ENCODE peak calls at places on chromosomes 3 and 15, in ten cellular contexts. One of them, this sample, is unnamed.

GRCh38 chr3:29370451-29371420 is 89.9 kb downstream of the RBMS3 start:
- DNase-seq in A549: no peak
- DNase-seq in HFF-Myc: no peak
- DNase-seq in dorsolateral prefrontal cortex: no peak
- DNase-seq in brain microvascular endothelial cell: no peak
- DNase-seq in AG10803: peak
- DNase-seq in lower leg skin: no peak
- DNase-seq in spleen: no peak
- DNase-seq in astrocyte of the spinal cord: no peak
- DNase-seq in psoas muscle: no peak
- DNase-seq in this sample: no peak

GRCh38 chr15:79896634-79897379 is at the start of gene MTHFS:
- DNase-seq in astrocyte of the spinal cord: peak
- DNase-seq in dorsolateral prefrontal cortex: peak
- DNase-seq in brain microvascular endothelial cell: peak
- DNase-seq in psoas muscle: peak
- DNase-seq in AG10803: peak
- DNase-seq in lower leg skin: peak
- DNase-seq in HFF-Myc: peak
- DNase-seq in spleen: peak
- DNase-seq in A549: peak
- DNase-seq in this sample: peak

GRCh38 chr3:173742491-173742890 is 344.9 kb downstream of the NLGN1 start:
- DNase-seq in brain microvascular endothelial cell: no peak
- DNase-seq in HFF-Myc: no peak
- DNase-seq in dorsolateral prefrontal cortex: no peak
- DNase-seq in lower leg skin: no peak
- DNase-seq in AG10803: no peak
- DNase-seq in astrocyte of the spinal cord: peak
- DNase-seq in A549: no peak
- DNase-seq in psoas muscle: no peak
- DNase-seq in spleen: no peak
- DNase-seq in this sample: no peak

GRCh38 chr3:89617706-89618105 is 510.3 kb downstream of the EPHA3 start:
- DNase-seq in AG10803: peak
- DNase-seq in spleen: no peak
- DNase-seq in astrocyte of the spinal cord: no peak
- DNase-seq in lower leg skin: no peak
- DNase-seq in HFF-Myc: peak
- DNase-seq in psoas muscle: no peak
- DNase-seq in dorsolateral prefrontal cortex: no peak
- DNase-seq in A549: no peak
- DNase-seq in brain microvascular endothelial cell: no peak
- DNase-seq in this sample: no peak

GRCh38 chr3:5186854-5187151 is 704 bp upstream of the EDEM1 start:
- DNase-seq in dorsolateral prefrontal cortex: no peak
- DNase-seq in astrocyte of the spinal cord: peak
- DNase-seq in AG10803: peak
- DNase-seq in psoas muscle: no peak
- DNase-seq in HFF-Myc: no peak
- DNase-seq in lower leg skin: no peak
- DNase-seq in brain microvascular endothelial cell: no peak
- DNase-seq in A549: no peak
- DNase-seq in spleen: no peak
- DNase-seq in this sample: no peak

GRCh38 chr3:76065975-76066374 is 280.6 kb upstream of the ZNF717 start:
- DNase-seq in AG10803: no peak
- DNase-seq in psoas muscle: no peak
- DNase-seq in dorsolateral prefrontal cortex: no peak
- DNase-seq in HFF-Myc: no peak
- DNase-seq in astrocyte of the spinal cord: no peak
- DNase-seq in brain microvascular endothelial cell: no peak
- DNase-seq in lower leg skin: no peak
- DNase-seq in A549: no peak
- DNase-seq in spleen: no peak
- DNase-seq in this sample: no peak

GRCh38 chr3:109155828-109156227 is 19.3 kb downstream of the C3orf85 start:
- DNase-seq in astrocyte of the spinal cord: no peak
- DNase-seq in HFF-Myc: no peak
- DNase-seq in lower leg skin: no peak
- DNase-seq in dorsolateral prefrontal cortex: no peak
- DNase-seq in spleen: no peak
- DNase-seq in A549: no peak
- DNase-seq in psoas muscle: no peak
- DNase-seq in AG10803: no peak
- DNase-seq in brain microvascular endothelial cell: no peak
- DNase-seq in this sample: no peak

GRCh38 chr3:125123906-125124305 is 68.1 kb upstream of the HEG1 start:
- DNase-seq in brain microvascular endothelial cell: peak
- DNase-seq in lower leg skin: no peak
- DNase-seq in A549: no peak
- DNase-seq in psoas muscle: no peak
- DNase-seq in astrocyte of the spinal cord: peak
- DNase-seq in spleen: no peak
- DNase-seq in HFF-Myc: no peak
- DNase-seq in AG10803: peak
- DNase-seq in dorsolateral prefrontal cortex: no peak
- DNase-seq in this sample: no peak

GRCh38 chr3:195891431-195892104 is 16.8 kb downstream of the TNK2 start:
- DNase-seq in A549: no peak
- DNase-seq in HFF-Myc: no peak
- DNase-seq in astrocyte of the spinal cord: no peak
- DNase-seq in AG10803: no peak
- DNase-seq in psoas muscle: peak
- DNase-seq in spleen: no peak
- DNase-seq in dorsolateral prefrontal cortex: no peak
- DNase-seq in lower leg skin: no peak
- DNase-seq in brain microvascular endothelial cell: no peak
- DNase-seq in this sample: no peak

GRCh38 chr15:37880009-37880834 is 54.2 kb upstream of the TMCO5A start:
- DNase-seq in lower leg skin: no peak
- DNase-seq in A549: peak
- DNase-seq in psoas muscle: no peak
- DNase-seq in astrocyte of the spinal cord: peak
- DNase-seq in brain microvascular endothelial cell: peak
- DNase-seq in spleen: no peak
- DNase-seq in dorsolateral prefrontal cortex: no peak
- DNase-seq in AG10803: peak
- DNase-seq in HFF-Myc: no peak
- DNase-seq in this sample: no peak

GRCh38 chr15:66723826-66724731 is 22.0 kb downstream of the SMAD6 start:
- DNase-seq in brain microvascular endothelial cell: peak
- DNase-seq in astrocyte of the spinal cord: peak
- DNase-seq in lower leg skin: no peak
- DNase-seq in AG10803: peak
- DNase-seq in dorsolateral prefrontal cortex: no peak
- DNase-seq in psoas muscle: no peak
- DNase-seq in A549: no peak
- DNase-seq in HFF-Myc: no peak
- DNase-seq in spleen: no peak
- DNase-seq in this sample: no peak

GRCh38 chr3:195855471-195856409 is 44.0 kb upstream of the MUC4 start:
- DNase-seq in dorsolateral prefrontal cortex: no peak
- DNase-seq in A549: no peak
- DNase-seq in brain microvascular endothelial cell: no peak
- DNase-seq in HFF-Myc: no peak
- DNase-seq in spleen: no peak
- DNase-seq in astrocyte of the spinal cord: no peak
- DNase-seq in psoas muscle: no peak
- DNase-seq in lower leg skin: no peak
- DNase-seq in AG10803: no peak
- DNase-seq in this sample: no peak

GRCh38 chr3:162390891-162391290 is 894.3 kb downstream of the OTOL1 start:
- DNase-seq in brain microvascular endothelial cell: peak
- DNase-seq in spleen: no peak
- DNase-seq in AG10803: peak
- DNase-seq in astrocyte of the spinal cord: peak
- DNase-seq in lower leg skin: no peak
- DNase-seq in A549: peak
- DNase-seq in psoas muscle: no peak
- DNase-seq in dorsolateral prefrontal cortex: no peak
- DNase-seq in HFF-Myc: peak
- DNase-seq in this sample: no peak

GRCh38 chr3:17420668-17421067 is 321.8 kb downstream of the TBC1D5 start:
- DNase-seq in AG10803: no peak
- DNase-seq in HFF-Myc: no peak
- DNase-seq in A549: no peak
- DNase-seq in dorsolateral prefrontal cortex: no peak
- DNase-seq in lower leg skin: no peak
- DNase-seq in psoas muscle: no peak
- DNase-seq in spleen: no peak
- DNase-seq in brain microvascular endothelial cell: no peak
- DNase-seq in astrocyte of the spinal cord: no peak
- DNase-seq in this sample: no peak

GRCh38 chr3:49841126-49841525 is 15.2 kb downstream of the TRAIP start:
- DNase-seq in A549: no peak
- DNase-seq in spleen: no peak
- DNase-seq in brain microvascular endothelial cell: no peak
- DNase-seq in dorsolateral prefrontal cortex: no peak
- DNase-seq in lower leg skin: no peak
- DNase-seq in HFF-Myc: no peak
- DNase-seq in psoas muscle: no peak
- DNase-seq in astrocyte of the spinal cord: peak
- DNase-seq in AG10803: no peak
- DNase-seq in this sample: peak

GRCh38 chr3:9727041-9727595 is 4.4 kb upstream of the BRPF1 start:
- DNase-seq in astrocyte of the spinal cord: no peak
- DNase-seq in lower leg skin: no peak
- DNase-seq in AG10803: no peak
- DNase-seq in psoas muscle: no peak
- DNase-seq in A549: peak
- DNase-seq in dorsolateral prefrontal cortex: no peak
- DNase-seq in spleen: no peak
- DNase-seq in brain microvascular endothelial cell: no peak
- DNase-seq in HFF-Myc: no peak
- DNase-seq in this sample: peak

GRCh38 chr3:13277860-13278531 is 142.1 kb downstream of the NUP210 start:
- DNase-seq in astrocyte of the spinal cord: no peak
- DNase-seq in brain microvascular endothelial cell: peak
- DNase-seq in psoas muscle: peak
- DNase-seq in AG10803: no peak
- DNase-seq in spleen: peak
- DNase-seq in dorsolateral prefrontal cortex: no peak
- DNase-seq in A549: no peak
- DNase-seq in lower leg skin: no peak
- DNase-seq in HFF-Myc: no peak
- DNase-seq in this sample: no peak

DNA sequence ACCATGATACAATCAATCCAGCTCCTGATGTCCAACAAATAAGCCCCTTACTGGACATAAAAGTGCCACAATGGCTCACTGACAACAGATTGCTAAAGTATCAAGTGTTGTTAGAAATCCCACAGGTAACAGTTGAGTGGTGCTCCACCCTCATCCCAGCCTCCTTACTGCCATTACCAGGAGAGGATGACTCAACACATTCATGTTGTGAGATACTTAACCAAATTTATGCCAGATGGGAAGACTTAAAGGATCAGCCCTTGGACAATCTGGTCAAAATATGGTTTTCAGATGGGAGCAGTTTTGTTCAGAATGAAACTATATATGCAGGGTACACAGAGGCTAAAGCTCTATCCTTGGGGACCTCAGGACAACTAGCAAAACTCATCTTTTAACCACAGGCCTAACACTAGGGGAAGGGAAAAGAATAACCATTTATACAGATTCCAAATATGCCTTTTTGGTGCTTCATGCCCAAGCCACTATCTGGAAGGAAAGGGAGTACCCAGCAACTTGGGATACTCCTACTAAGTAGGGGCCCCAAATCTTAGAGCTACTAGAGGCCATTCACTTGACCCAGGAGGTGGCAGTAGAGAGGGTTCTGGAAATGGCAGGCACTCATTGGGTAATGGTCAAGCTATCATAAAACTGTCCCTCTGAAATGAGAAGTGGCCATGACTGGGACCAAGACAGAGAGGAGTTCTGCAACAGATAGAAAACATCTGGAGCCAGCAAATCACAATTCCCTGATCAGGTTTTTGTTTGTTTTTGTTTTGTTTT is 6.9 kb upstream of the ZNF662 start:
- DNase-seq in psoas muscle: no peak
- DNase-seq in lower leg skin: no peak
- DNase-seq in dorsolateral prefrontal cortex: no peak
- DNase-seq in HFF-Myc: peak
- DNase-seq in astrocyte of the spinal cord: no peak
- DNase-seq in AG10803: peak
- DNase-seq in brain microvascular endothelial cell: no peak
- DNase-seq in spleen: no peak
- DNase-seq in A549: no peak
- DNase-seq in this sample: no peak
- TF ChIP-seq CTCF in psoas muscle: no peak
- TF ChIP-seq CTCF in lower leg skin: no peak
- TF ChIP-seq CTCF in dorsolateral prefrontal cortex: no peak
- TF ChIP-seq CTCF in HFF-Myc: peak
- TF ChIP-seq CTCF in astrocyte of the spinal cord: no peak
- TF ChIP-seq CTCF in AG10803: peak
- TF ChIP-seq CTCF in brain microvascular endothelial cell: no peak
- TF ChIP-seq CTCF in spleen: no peak
- TF ChIP-seq CTCF in A549: no peak
- TF ChIP-seq CTCF in this sample: no peak

GRCh38 chr3:8500208-8500961 is 1.2 kb upstream of the LMCD1 start:
- DNase-seq in spleen: no peak
- DNase-seq in brain microvascular endothelial cell: peak
- DNase-seq in lower leg skin: no peak
- DNase-seq in astrocyte of the spinal cord: peak
- DNase-seq in HFF-Myc: no peak
- DNase-seq in A549: no peak
- DNase-seq in dorsolateral prefrontal cortex: no peak
- DNase-seq in psoas muscle: no peak
- DNase-seq in AG10803: peak
- DNase-seq in this sample: no peak
- TF ChIP-seq CTCF in spleen: no peak
- TF ChIP-seq CTCF in brain microvascular endothelial cell: peak
- TF ChIP-seq CTCF in lower leg skin: no peak
- TF ChIP-seq CTCF in astrocyte of the spinal cord: no peak
- TF ChIP-seq CTCF in HFF-Myc: no peak
- TF ChIP-seq CTCF in A549: no peak
- TF ChIP-seq CTCF in dorsolateral prefrontal cortex: no peak
- TF ChIP-seq CTCF in psoas muscle: no peak
- TF ChIP-seq CTCF in AG10803: peak
- TF ChIP-seq CTCF in this sample: no peak

DNA sequence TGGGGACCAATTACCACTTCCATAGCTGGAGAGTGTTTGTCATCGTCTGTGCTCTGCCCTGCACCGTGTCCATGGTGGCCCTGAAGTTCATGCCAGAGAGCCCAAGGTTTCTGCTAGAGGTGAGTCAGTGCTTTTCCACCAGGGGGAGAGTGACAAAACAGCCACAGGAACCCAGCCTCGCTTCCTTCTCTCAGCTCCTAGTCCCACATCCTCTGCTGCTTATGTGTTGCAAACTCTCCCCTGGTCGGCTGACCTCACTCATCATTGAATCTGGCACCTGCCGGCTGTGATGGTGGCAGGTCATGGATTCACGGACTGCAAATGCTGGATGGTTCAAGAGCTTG is 158.4 kb downstream of the SV2B start:
- DNase-seq in HFF-Myc: no peak
- DNase-seq in A549: peak
- DNase-seq in astrocyte of the spinal cord: no peak
- DNase-seq in lower leg skin: no peak
- DNase-seq in dorsolateral prefrontal cortex: no peak
- DNase-seq in AG10803: no peak
- DNase-seq in psoas muscle: no peak
- DNase-seq in brain microvascular endothelial cell: no peak
- DNase-seq in spleen: no peak
- DNase-seq in this sample: no peak
- TF ChIP-seq CTCF in HFF-Myc: no peak
- TF ChIP-seq CTCF in A549: no peak
- TF ChIP-seq CTCF in astrocyte of the spinal cord: no peak
- TF ChIP-seq CTCF in lower leg skin: no peak
- TF ChIP-seq CTCF in dorsolateral prefrontal cortex: no peak
- TF ChIP-seq CTCF in AG10803: no peak
- TF ChIP-seq CTCF in psoas muscle: no peak
- TF ChIP-seq CTCF in brain microvascular endothelial cell: peak
- TF ChIP-seq CTCF in spleen: no peak
- TF ChIP-seq CTCF in this sample: no peak

GRCh38 chr3:177468816-177469590 is 271.7 kb upstream of the TBL1XR1 start:
- DNase-seq in dorsolateral prefrontal cortex: no peak
- DNase-seq in A549: no peak
- DNase-seq in brain microvascular endothelial cell: peak
- DNase-seq in astrocyte of the spinal cord: no peak
- DNase-seq in spleen: no peak
- DNase-seq in lower leg skin: no peak
- DNase-seq in HFF-Myc: no peak
- DNase-seq in psoas muscle: no peak
- DNase-seq in AG10803: peak
- DNase-seq in this sample: no peak
- TF ChIP-seq CTCF in dorsolateral prefrontal cortex: no peak
- TF ChIP-seq CTCF in A549: no peak
- TF ChIP-seq CTCF in brain microvascular endothelial cell: no peak
- TF ChIP-seq CTCF in astrocyte of the spinal cord: no peak
- TF ChIP-seq CTCF in spleen: no peak
- TF ChIP-seq CTCF in lower leg skin: no peak
- TF ChIP-seq CTCF in HFF-Myc: no peak
- TF ChIP-seq CTCF in psoas muscle: no peak
- TF ChIP-seq CTCF in AG10803: no peak
- TF ChIP-seq CTCF in this sample: no peak

This sample was measured in glutamatergic neuron.